ENCODE peak calls at places on chromosome 6, in eight cellular contexts. One of them, this sample, is unnamed.

GRCh38 chr6:54431466-54431865 is 123.2 kb downstream of the TINAG start:
- DNase-seq in ovary: no peak
- DNase-seq in CD8-positive, alpha-beta T cell: no peak
- DNase-seq in PC-9: no peak
- DNase-seq in SJSA1: no peak
- DNase-seq in NT2/D1: no peak
- DNase-seq in CD8-positive, alpha-beta memory T cell: no peak
- DNase-seq in GM23338: no peak
- DNase-seq in this sample: no peak

GRCh38 chr6:159788757-159789376 is 535 bp downstream of the TCP1 start:
- DNase-seq in CD8-positive, alpha-beta memory T cell: peak; percentile 20
- DNase-seq in CD8-positive, alpha-beta T cell: peak; percentile 4
- DNase-seq in ovary: no peak
- DNase-seq in GM23338: peak; percentile 61
- DNase-seq in PC-9: no peak
- DNase-seq in SJSA1: peak; percentile 55
- DNase-seq in NT2/D1: no peak
- DNase-seq in this sample: peak; percentile 78

GRCh38 chr6:10612161-10612560 is 82.3 kb downstream of the C6orf52 start:
- DNase-seq in NT2/D1: no peak
- DNase-seq in SJSA1: no peak
- DNase-seq in CD8-positive, alpha-beta T cell: no peak
- DNase-seq in PC-9: no peak
- DNase-seq in GM23338: peak; percentile 44
- DNase-seq in CD8-positive, alpha-beta memory T cell: no peak
- DNase-seq in ovary: no peak
- DNase-seq in this sample: no peak

GRCh38 chr6:33160728-33161323 is 31.4 kb downstream of the COL11A2 start:
- DNase-seq in NT2/D1: no peak
- DNase-seq in CD8-positive, alpha-beta memory T cell: no peak
- DNase-seq in PC-9: peak; percentile 39
- DNase-seq in GM23338: peak; percentile 61
- DNase-seq in SJSA1: no peak
- DNase-seq in CD8-positive, alpha-beta T cell: no peak
- DNase-seq in ovary: peak; percentile 18
- DNase-seq in this sample: no peak

GRCh38 chr6:135962731-135963130 is 111.2 kb downstream of the PDE7B start:
- DNase-seq in ovary: no peak
- DNase-seq in CD8-positive, alpha-beta T cell: no peak
- DNase-seq in CD8-positive, alpha-beta memory T cell: no peak
- DNase-seq in SJSA1: peak; percentile 47
- DNase-seq in PC-9: no peak
- DNase-seq in NT2/D1: no peak
- DNase-seq in GM23338: no peak
- DNase-seq in this sample: no peak

GRCh38 chr6:128919412-128919811 is 36.5 kb downstream of the LAMA2 start:
- DNase-seq in SJSA1: no peak
- DNase-seq in PC-9: no peak
- DNase-seq in GM23338: no peak
- DNase-seq in ovary: no peak
- DNase-seq in NT2/D1: no peak
- DNase-seq in CD8-positive, alpha-beta T cell: no peak
- DNase-seq in CD8-positive, alpha-beta memory T cell: no peak
- DNase-seq in this sample: no peak

GRCh38 chr6:46746691-46747090 is at the start of gene ANKRD66:
- DNase-seq in CD8-positive, alpha-beta memory T cell: no peak
- DNase-seq in PC-9: no peak
- DNase-seq in ovary: no peak
- DNase-seq in NT2/D1: no peak
- DNase-seq in CD8-positive, alpha-beta T cell: no peak
- DNase-seq in SJSA1: no peak
- DNase-seq in GM23338: no peak
- DNase-seq in this sample: no peak

GRCh38 chr6:153092082-153093013 is 38.7 kb downstream of the RGS17 start:
- DNase-seq in ovary: no peak
- DNase-seq in CD8-positive, alpha-beta T cell: no peak
- DNase-seq in PC-9: peak; percentile 51
- DNase-seq in SJSA1: peak; percentile 47
- DNase-seq in CD8-positive, alpha-beta memory T cell: no peak
- DNase-seq in GM23338: no peak
- DNase-seq in NT2/D1: no peak
- DNase-seq in this sample: no peak

GRCh38 chr6:105459884-105460283 is 57.0 kb upstream of the PREP start:
- DNase-seq in GM23338: no peak
- DNase-seq in ovary: no peak
- DNase-seq in NT2/D1: no peak
- DNase-seq in CD8-positive, alpha-beta T cell: no peak
- DNase-seq in PC-9: peak; percentile 64
- DNase-seq in SJSA1: no peak
- DNase-seq in CD8-positive, alpha-beta memory T cell: no peak
- DNase-seq in this sample: no peak

GRCh38 chr6:53827485-53827884 is 32.7 kb downstream of the LRRC1 start:
- DNase-seq in ovary: no peak
- DNase-seq in SJSA1: no peak
- DNase-seq in CD8-positive, alpha-beta memory T cell: no peak
- DNase-seq in CD8-positive, alpha-beta T cell: no peak
- DNase-seq in GM23338: no peak
- DNase-seq in PC-9: no peak
- DNase-seq in NT2/D1: no peak
- DNase-seq in this sample: no peak

GRCh38 chr6:33761922-33762629 is 15.4 kb upstream of the IP6K3 start:
- DNase-seq in PC-9: peak; percentile 50
- DNase-seq in SJSA1: peak; percentile 76
- DNase-seq in GM23338: peak; percentile 67
- DNase-seq in ovary: no peak
- DNase-seq in CD8-positive, alpha-beta T cell: peak; percentile 14
- DNase-seq in CD8-positive, alpha-beta memory T cell: no peak
- DNase-seq in NT2/D1: no peak
- DNase-seq in this sample: peak; percentile 87

GRCh38 chr6:1382883-1383728 is 6.3 kb upstream of the FOXF2 start:
- DNase-seq in ovary: no peak
- DNase-seq in NT2/D1: no peak
- DNase-seq in SJSA1: no peak
- DNase-seq in GM23338: peak; percentile 80
- DNase-seq in PC-9: no peak
- DNase-seq in CD8-positive, alpha-beta memory T cell: no peak
- DNase-seq in CD8-positive, alpha-beta T cell: no peak
- DNase-seq in this sample: no peak

GRCh38 chr6:138404666-138405337 is 779 bp downstream of the HEBP2 start:
- DNase-seq in CD8-positive, alpha-beta memory T cell: peak; percentile 19
- DNase-seq in SJSA1: no peak
- DNase-seq in PC-9: no peak
- DNase-seq in GM23338: no peak
- DNase-seq in NT2/D1: no peak
- DNase-seq in CD8-positive, alpha-beta T cell: peak; percentile 7
- DNase-seq in ovary: peak; percentile 43
- DNase-seq in this sample: peak; percentile 60

GRCh38 chr6:88810089-88810488 is 153.3 kb downstream of the RNGTT start:
- DNase-seq in SJSA1: no peak
- DNase-seq in CD8-positive, alpha-beta T cell: no peak
- DNase-seq in PC-9: no peak
- DNase-seq in GM23338: no peak
- DNase-seq in ovary: no peak
- DNase-seq in CD8-positive, alpha-beta memory T cell: no peak
- DNase-seq in NT2/D1: no peak
- DNase-seq in this sample: no peak

GRCh38 chr6:154232013-154232920 is 124.3 kb downstream of the IPCEF1 start:
- DNase-seq in CD8-positive, alpha-beta T cell: no peak
- DNase-seq in PC-9: no peak
- DNase-seq in GM23338: no peak
- DNase-seq in SJSA1: no peak
- DNase-seq in NT2/D1: no peak
- DNase-seq in CD8-positive, alpha-beta memory T cell: no peak
- DNase-seq in ovary: no peak
- DNase-seq in this sample: no peak

GRCh38 chr6:129029778-129030177 is 146.8 kb downstream of the LAMA2 start:
- DNase-seq in NT2/D1: peak; percentile 13
- DNase-seq in SJSA1: no peak
- DNase-seq in GM23338: peak; percentile 39
- DNase-seq in PC-9: no peak
- DNase-seq in CD8-positive, alpha-beta memory T cell: no peak
- DNase-seq in CD8-positive, alpha-beta T cell: no peak
- DNase-seq in ovary: no peak
- DNase-seq in this sample: no peak

GRCh38 chr6:169371344-169372144 is 117.9 kb upstream of the THBS2 start:
- DNase-seq in ovary: no peak
- DNase-seq in SJSA1: peak; percentile 49
- DNase-seq in PC-9: no peak
- DNase-seq in CD8-positive, alpha-beta memory T cell: no peak
- DNase-seq in CD8-positive, alpha-beta T cell: no peak
- DNase-seq in GM23338: peak; percentile 56
- DNase-seq in NT2/D1: no peak
- DNase-seq in this sample: no peak

DNA sequence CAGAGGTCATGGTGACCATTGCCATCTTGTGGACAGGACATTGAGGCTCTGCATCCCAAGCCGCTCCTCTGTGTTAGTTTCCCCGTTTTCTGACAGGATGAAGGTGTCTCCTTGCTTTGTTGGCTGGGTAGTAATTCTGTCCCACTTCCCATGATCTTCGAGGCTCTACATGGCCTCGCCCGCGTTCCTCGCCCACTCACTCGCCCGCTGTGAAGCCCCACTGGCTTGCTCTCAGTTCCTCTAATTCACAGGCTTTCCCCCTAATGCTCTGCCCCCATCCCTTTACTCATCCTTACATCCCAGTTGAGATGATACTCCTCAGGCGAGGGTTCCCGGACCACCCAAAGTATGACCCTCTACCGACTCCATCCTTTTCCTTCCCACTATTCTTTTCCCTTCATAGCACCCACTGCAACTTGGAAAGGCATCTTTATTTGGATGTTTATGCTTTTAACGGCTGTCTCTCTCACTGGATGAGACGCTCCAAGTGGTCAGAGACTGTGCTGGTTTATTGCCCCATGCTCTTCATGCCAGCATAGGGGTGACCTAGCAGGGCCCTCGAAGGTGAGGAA is 511 bp upstream of the SLC35B2 start:
- DNase-seq in PC-9: no peak
- DNase-seq in CD8-positive, alpha-beta T cell: no peak
- DNase-seq in GM23338: no peak
- DNase-seq in SJSA1: no peak
- DNase-seq in ovary: no peak
- DNase-seq in NT2/D1: no peak
- DNase-seq in CD8-positive, alpha-beta memory T cell: no peak
- DNase-seq in this sample: no peak
- H3K4me1 ChIP-seq in PC-9: peaks cover 19% of the 10 kb centered on the region
- H3K4me1 ChIP-seq in CD8-positive, alpha-beta T cell: peaks cover 38% of the 10 kb centered on the region
- H3K4me1 ChIP-seq in GM23338: peaks cover 1% of the 10 kb centered on the region
- H3K4me1 ChIP-seq in SJSA1: peaks cover 22% of the 10 kb centered on the region
- H3K4me1 ChIP-seq in ovary: peaks cover 5% of the 10 kb centered on the region
- H3K4me1 ChIP-seq in NT2/D1: peaks cover 10% of the 10 kb centered on the region
- H3K4me1 ChIP-seq in CD8-positive, alpha-beta memory T cell: peaks cover 31% of the 10 kb centered on the region
- H3K4me1 ChIP-seq in this sample: no peaks in the 10 kb centered on the region

GRCh38 chr6:149846321-149846720 is 17.8 kb downstream of the LRP11 start:
- DNase-seq in PC-9: peak; percentile 57
- DNase-seq in ovary: no peak
- DNase-seq in GM23338: no peak
- DNase-seq in CD8-positive, alpha-beta memory T cell: no peak
- DNase-seq in CD8-positive, alpha-beta T cell: no peak
- DNase-seq in NT2/D1: no peak
- DNase-seq in SJSA1: peak; percentile 67
- DNase-seq in this sample: no peak

GRCh38 chr6:149842331-149842730 is 21.8 kb downstream of the LRP11 start:
- DNase-seq in SJSA1: no peak
- DNase-seq in NT2/D1: no peak
- DNase-seq in GM23338: no peak
- DNase-seq in CD8-positive, alpha-beta T cell: no peak
- DNase-seq in ovary: no peak
- DNase-seq in CD8-positive, alpha-beta memory T cell: no peak
- DNase-seq in PC-9: peak; percentile 55
- DNase-seq in this sample: no peak

GRCh38 chr6:149843051-149843633 is 21.0 kb downstream of the LRP11 start:
- DNase-seq in PC-9: no peak
- DNase-seq in GM23338: no peak
- DNase-seq in CD8-positive, alpha-beta T cell: no peak
- DNase-seq in CD8-positive, alpha-beta memory T cell: no peak
- DNase-seq in SJSA1: no peak
- DNase-seq in ovary: no peak
- DNase-seq in NT2/D1: no peak
- DNase-seq in this sample: no peak

GRCh38 chr6:149845549-149845948 is 18.6 kb downstream of the LRP11 start:
- DNase-seq in PC-9: no peak
- DNase-seq in CD8-positive, alpha-beta memory T cell: no peak
- DNase-seq in SJSA1: no peak
- DNase-seq in GM23338: no peak
- DNase-seq in ovary: no peak
- DNase-seq in NT2/D1: no peak
- DNase-seq in CD8-positive, alpha-beta T cell: no peak
- DNase-seq in this sample: no peak

DNA sequence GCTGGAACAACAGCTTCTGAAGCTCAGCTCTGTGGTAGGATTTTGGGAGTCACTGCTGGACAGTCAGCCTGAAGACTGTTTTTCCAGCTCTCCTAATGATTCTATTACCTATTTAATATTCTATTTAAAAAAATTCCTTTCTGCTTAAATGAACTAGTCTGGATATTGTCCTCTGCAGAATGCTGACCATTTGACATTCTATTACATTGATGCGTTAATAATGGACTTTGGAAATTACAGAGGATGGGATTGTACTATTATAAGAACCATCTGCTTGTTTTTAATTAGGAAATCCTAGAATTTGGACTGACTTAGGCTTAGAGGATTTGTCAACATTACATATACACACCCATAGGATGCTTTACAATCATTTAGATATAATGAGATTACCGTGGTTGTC is 19.7 kb downstream of the LRP11 start:
- DNase-seq in NT2/D1: no peak
- DNase-seq in GM23338: no peak
- DNase-seq in CD8-positive, alpha-beta memory T cell: no peak
- DNase-seq in SJSA1: no peak
- DNase-seq in PC-9: no peak
- DNase-seq in CD8-positive, alpha-beta T cell: no peak
- DNase-seq in ovary: no peak
- DNase-seq in this sample: no peak
- H3K4me1 ChIP-seq in NT2/D1: no peaks in the 10 kb centered on the region
- H3K4me1 ChIP-seq in GM23338: no peaks in the 10 kb centered on the region
- H3K4me1 ChIP-seq in CD8-positive, alpha-beta memory T cell: no peaks in the 10 kb centered on the region
- H3K4me1 ChIP-seq in SJSA1: peaks cover 57% of the 10 kb centered on the region
- H3K4me1 ChIP-seq in PC-9: peaks cover 86% of the 10 kb centered on the region
- H3K4me1 ChIP-seq in CD8-positive, alpha-beta T cell: no peaks in the 10 kb centered on the region
- H3K4me1 ChIP-seq in ovary: no peaks in the 10 kb centered on the region
- H3K4me1 ChIP-seq in this sample: peaks cover 3% of the 10 kb centered on the region

DNA sequence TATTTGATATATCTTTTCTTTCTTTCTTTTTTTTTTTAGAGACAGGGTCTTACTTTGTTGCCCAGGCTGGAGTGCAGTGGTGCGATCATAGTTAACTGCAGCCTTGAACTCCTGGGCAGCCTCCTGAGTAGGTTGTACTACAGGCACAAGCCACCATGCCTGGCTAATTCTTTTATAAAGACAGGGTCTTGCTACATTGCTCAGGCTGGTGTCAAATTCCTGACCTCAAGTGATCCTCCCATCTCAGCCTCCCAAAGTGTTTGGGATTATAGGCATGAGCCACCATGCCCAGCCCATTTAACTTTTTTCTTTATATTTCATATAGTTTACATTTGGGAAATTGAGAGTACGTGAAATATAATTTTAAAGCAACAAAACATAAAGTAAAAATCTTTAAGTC is 10.1 kb downstream of the NUS1 start:
- DNase-seq in SJSA1: no peak
- DNase-seq in PC-9: no peak
- DNase-seq in ovary: no peak
- DNase-seq in NT2/D1: no peak
- DNase-seq in GM23338: no peak
- DNase-seq in CD8-positive, alpha-beta T cell: no peak
- DNase-seq in CD8-positive, alpha-beta memory T cell: no peak
- DNase-seq in this sample: no peak
- H3K4me1 ChIP-seq in SJSA1: no peaks in the 10 kb centered on the region
- H3K4me1 ChIP-seq in PC-9: no peaks in the 10 kb centered on the region
- H3K4me1 ChIP-seq in ovary: no peaks in the 10 kb centered on the region
- H3K4me1 ChIP-seq in NT2/D1: no peaks in the 10 kb centered on the region
- H3K4me1 ChIP-seq in GM23338: no peaks in the 10 kb centered on the region
- H3K4me1 ChIP-seq in CD8-positive, alpha-beta T cell: peaks cover 49% of the 10 kb centered on the region
- H3K4me1 ChIP-seq in CD8-positive, alpha-beta memory T cell: peaks cover 31% of the 10 kb centered on the region
- H3K4me1 ChIP-seq in this sample: peaks cover 3% of the 10 kb centered on the region

GRCh38 chr6:87692097-87692496 is 9.9 kb downstream of the AKIRIN2 start:
- DNase-seq in NT2/D1: no peak
- DNase-seq in SJSA1: no peak
- DNase-seq in ovary: no peak
- DNase-seq in CD8-positive, alpha-beta T cell: no peak
- DNase-seq in PC-9: no peak
- DNase-seq in CD8-positive, alpha-beta memory T cell: no peak
- DNase-seq in GM23338: no peak
- DNase-seq in this sample: no peak
- H3K4me1 ChIP-seq in NT2/D1: no peaks in the 10 kb centered on the region
- H3K4me1 ChIP-seq in SJSA1: peaks cover 23% of the 10 kb centered on the region
- H3K4me1 ChIP-seq in ovary: peaks cover 16% of the 10 kb centered on the region
- H3K4me1 ChIP-seq in CD8-positive, alpha-beta T cell: peaks cover 39% of the 10 kb centered on the region
- H3K4me1 ChIP-seq in PC-9: peaks cover 10% of the 10 kb centered on the region
- H3K4me1 ChIP-seq in CD8-positive, alpha-beta memory T cell: peaks cover 51% of the 10 kb centered on the region
- H3K4me1 ChIP-seq in GM23338: peaks cover 76% of the 10 kb centered on the region
- H3K4me1 ChIP-seq in this sample: peaks cover 22% of the 10 kb centered on the region